ENCODE peak calls at places on chromosomes 16 and 17, in five cellular contexts. M is ovary, O is IMR-90, K is stomach, D is thoracic aorta. R is an unnamed sample. For H3K36me3 and H3K27me3, the result is how much of the 10 kb centered on the place peaks cover.

GRCh38 chr16:71537643-71538042 is 11.4 kb downstream of the CHST4 start:
- DNase-seq in K (no peak), O (peak), D (no peak), M (no peak), R (peak)

GRCh38 chr16:73033271-73033998 is 14.5 kb downstream of the ZFHX3 start:
- DNase-seq in O (no peak), K (no peak), D (no peak), M (no peak), R (no peak)

GRCh38 chr16:81547194-81547918 is 102.7 kb downstream of the CMIP start:
- DNase-seq in D (no peak), K (no peak), O (no peak), M (no peak), R (no peak)

GRCh38 chr17:46770818-46771600 is 47.5 kb downstream of the WNT3 start:
- DNase-seq in O (peak), M (peak), K (peak), D (no peak), R (no peak)

GRCh38 chr17:46768540-46768870 is 50.0 kb downstream of the WNT3 start:
- DNase-seq in D (no peak), K (peak), O (no peak), M (no peak), R (no peak)

GRCh38 chr17:28334666-28335200 is 539 bp downstream of the IFT20 start:
- DNase-seq in O (peak), M (no peak), K (no peak), D (no peak), R (peak)

GRCh38 chr17:19307521-19307920 is 55.0 kb downstream of the B9D1 start:
- DNase-seq in O (no peak), K (no peak), M (no peak), D (no peak), R (no peak)

GRCh38 chr16:30065943-30066881 is 652 bp downstream of the ALDOA start:
- DNase-seq in K (no peak), M (no peak), D (no peak), O (peak), R (peak)

GRCh38 chr16:75805946-75806345 is 79.7 kb upstream of the CPHXL start:
- DNase-seq in O (no peak), K (no peak), M (no peak), D (no peak), R (no peak)

GRCh38 chr17:83079340-83079747 is at the start of gene METRNL:
- DNase-seq in M (peak), K (peak), D (no peak), O (peak), R (no peak)

GRCh38 chr17:3867606-3868005 is 21.6 kb upstream of the NCBP3 start:
- DNase-seq in M (no peak), D (no peak), K (no peak), O (no peak), R (no peak)

GRCh38 chr16:58040496-58040846 is 14.9 kb downstream of the MMP15 start:
- DNase-seq in M (no peak), D (no peak), O (no peak), K (no peak), R (no peak)

GRCh38 chr16:11379420-11379819 is 34.2 kb downstream of the RMI2 start:
- DNase-seq in O (peak), K (peak), M (no peak), D (no peak), R (peak)

GRCh38 chr17:16936536-16937310 is 35.2 kb downstream of the TNFRSF13B start:
- DNase-seq in M (no peak), K (peak), D (no peak), O (no peak), R (no peak)

GRCh38 chr17:38871992-38872605 is 2.2 kb downstream of the LASP1 start:
- DNase-seq in M (no peak), K (no peak), D (no peak), O (no peak), R (no peak)

DNA sequence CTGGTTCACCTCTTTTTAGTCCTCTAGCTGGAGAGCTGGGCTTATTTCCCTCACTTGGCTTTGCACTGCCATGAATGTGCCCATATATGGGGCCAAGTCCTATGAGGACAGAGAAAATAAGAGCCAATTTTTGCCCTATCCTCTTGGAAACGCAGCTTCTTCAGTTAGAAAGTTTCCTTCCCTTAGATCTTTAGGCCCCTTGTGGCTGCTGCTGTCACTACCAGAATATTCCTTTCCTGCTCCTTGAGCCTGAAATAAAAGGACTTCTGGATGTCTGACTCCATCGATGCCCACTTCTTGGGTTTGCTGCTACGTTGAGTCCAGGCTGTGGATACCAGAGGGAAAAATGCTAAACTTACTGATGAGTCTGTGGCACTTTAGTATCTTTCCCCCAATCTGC is 487.1 kb downstream of the GRIN2A start:
- DNase-seq in D (no peak), K (no peak), O (no peak), M (no peak), R (no peak)
- TF ChIP-seq CTCF in D (no peak), K (no peak), O (no peak), M (no peak), R (no peak)

DNA sequence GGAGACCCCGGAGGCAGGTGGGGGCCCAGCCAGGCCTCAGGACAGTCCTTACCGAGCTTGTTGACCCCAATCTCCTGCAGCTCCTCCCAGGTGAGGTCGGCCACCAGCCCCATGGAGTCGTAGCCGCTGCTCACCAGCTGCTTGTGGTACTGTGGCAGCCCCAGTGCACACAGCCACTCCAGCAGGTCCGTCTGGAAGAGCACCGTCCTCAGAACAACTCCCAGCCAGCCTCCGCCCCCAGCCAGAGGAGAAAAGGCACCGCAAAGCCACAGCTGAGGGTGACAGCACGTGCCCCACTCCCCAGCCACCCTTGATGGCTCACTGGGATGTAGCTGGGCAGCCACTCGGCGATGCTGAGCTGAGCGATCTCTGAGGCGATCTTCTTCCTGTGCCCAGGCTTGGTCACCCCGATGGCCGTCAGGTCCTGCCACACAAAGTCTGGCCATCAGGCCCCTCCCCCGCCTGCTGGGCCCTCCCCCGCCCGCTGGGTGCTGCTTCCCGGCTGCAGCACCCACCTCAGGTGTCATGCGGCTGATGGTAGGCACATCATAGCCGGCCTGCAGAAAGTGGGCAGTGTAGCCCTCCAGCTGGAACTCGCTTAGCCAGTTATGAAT is 11.9 kb downstream of the CASKIN2 start:
- DNase-seq in M (no peak), K (no peak), O (no peak), D (no peak), R (no peak)
- H3K36me3 ChIP-seq in M (under half), K (half or more), O (under half), D (under half), R (under half)

DNA sequence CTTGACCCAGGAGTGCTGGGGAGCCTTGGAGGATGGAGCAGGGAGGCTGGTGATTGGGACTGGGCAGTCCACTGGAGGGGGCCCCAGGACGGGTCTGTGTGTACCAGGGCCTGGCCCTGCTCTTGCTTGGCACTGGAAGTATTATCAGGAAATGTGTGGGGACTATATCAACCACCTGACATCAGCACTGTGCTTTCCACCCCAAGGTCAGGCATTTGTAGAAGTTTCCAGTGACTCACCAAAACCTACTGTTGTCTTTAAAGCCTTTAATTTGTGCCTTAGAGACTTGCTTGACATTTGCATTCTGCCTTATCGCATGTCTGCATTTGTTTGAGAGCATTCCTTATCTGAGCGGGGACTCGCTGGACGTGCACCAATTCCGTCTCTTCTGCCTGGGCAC is 323.1 kb downstream of the FOXL1 start:
- DNase-seq in D (no peak), M (no peak), K (no peak), O (peak), R (peak)
- H3K27me3 ChIP-seq in D (under half), M (under half), K (under half), O (under half), R (under half)

GRCh38 chr16:85917012-85917411 is 18.1 kb downstream of the IRF8 start:
- DNase-seq in D (no peak), M (no peak), K (no peak), O (no peak), R (no peak)
- TF ChIP-seq CTCF in D (no peak), M (no peak), K (no peak), O (no peak), R (peak)

R was measured in bronchial epithelial cell.